ENCODE peak calls at places on chromosomes 3 and 15, in four cellular contexts. G, H, S and V are unnamed samples.

GRCh38 chr3:61009025-61009424 is 242.2 kb downstream of the FHIT start:
- DNase-seq in G (no peak), S (no peak), H (no peak), V (no peak)

GRCh38 chr3:85567074-85567676 is 608.4 kb downstream of the CADM2 start:
- DNase-seq in S (peak), G (peak), H (peak), V (peak)

GRCh38 chr3:98021821-98022220 is 13.3 kb downstream of the GABRR3 start:
- DNase-seq in G (no peak), S (no peak), H (no peak), V (no peak)

GRCh38 chr3:132134611-132135010 is 99.8 kb upstream of the CPNE4 start:
- DNase-seq in S (no peak), G (no peak), H (no peak), V (no peak)

GRCh38 chr3:196778755-196779154 is 39.1 kb downstream of the PAK2 start:
- DNase-seq in G (no peak), H (no peak), S (no peak), V (no peak)

GRCh38 chr3:107082527-107082926 is 294.7 kb upstream of the CCDC54 start:
- DNase-seq in G (no peak), H (no peak), S (no peak), V (no peak)

GRCh38 chr3:32147935-32148334 is 41.5 kb downstream of the GPD1L start:
- DNase-seq in H (no peak), S (no peak), G (no peak), V (no peak)

GRCh38 chr15:48833526-48833925 is 22.7 kb upstream of the CEP152 start:
- DNase-seq in S (no peak), G (no peak), H (no peak), V (no peak)

GRCh38 chr3:86895202-86895601 is 95.7 kb downstream of the VGLL3 start:
- DNase-seq in G (no peak), S (no peak), H (no peak), V (no peak)

GRCh38 chr3:40780341-40780800 is 255.6 kb downstream of the ZNF621 start:
- DNase-seq in G (peak), H (no peak), S (peak), V (no peak)

GRCh38 chr3:127028766-127029520 is 46.0 kb downstream of the PLXNA1 start:
- DNase-seq in S (no peak), H (no peak), G (no peak), V (no peak)

GRCh38 chr15:83365370-83365938 is 81.0 kb upstream of the BNC1 start:
- DNase-seq in S (no peak), G (no peak), H (peak), V (peak)

DNA sequence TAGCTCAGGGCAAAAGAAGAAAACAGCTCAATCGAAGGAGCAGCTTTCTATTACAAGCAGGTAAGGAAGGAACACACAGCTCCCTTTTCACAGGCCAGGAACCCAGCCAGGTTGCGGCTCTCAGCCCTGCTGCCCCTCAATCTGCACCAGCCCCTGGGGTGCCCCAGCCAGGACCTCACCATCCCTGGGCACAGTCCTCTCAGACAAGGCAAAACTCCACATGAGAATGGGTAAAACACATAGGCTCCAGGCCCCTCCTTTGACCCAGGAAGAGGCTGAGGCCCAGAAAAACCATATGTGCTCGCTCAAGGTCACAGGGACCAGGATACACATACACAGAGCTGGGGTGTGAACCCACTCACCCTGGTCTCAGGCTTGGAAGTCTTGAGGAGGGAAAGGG is 178.7 kb upstream of the TLE3 start:
- DNase-seq in G (no peak), S (no peak), H (no peak), V (no peak)
- TF ChIP-seq FOXJ3 in G (no peak), S (no peak), H (no peak), V (no peak)

GRCh38 chr3:147418352-147418751 is 9.2 kb downstream of the ZIC1 start:
- DNase-seq in H (no peak), S (no peak), G (no peak), V (no peak)
- TF ChIP-seq CTCF in H (no peak), S (no peak), G (no peak), V (no peak)

GRCh38 chr15:89399070-89399389 is 64.4 kb upstream of the POLG start:
- DNase-seq in H (no peak), G (no peak), S (no peak), V (no peak)
- TF ChIP-seq MAX in H (no peak), G (no peak), S (no peak), V (no peak)

GRCh38 chr3:22887664-22888291 is 315.3 kb upstream of the UBE2E2 start:
- DNase-seq in S (peak), G (no peak), H (peak), V (no peak)
- TF ChIP-seq FOXJ3 in S (no peak), G (no peak), H (no peak), V (no peak)

GRCh38 chr15:53310709-53311108 is 448.8 kb downstream of the WDR72 start:
- DNase-seq in G (no peak), H (no peak), S (no peak), V (no peak)
- TF ChIP-seq CTCF in G (no peak), H (no peak), S (no peak), V (no peak)

DNA sequence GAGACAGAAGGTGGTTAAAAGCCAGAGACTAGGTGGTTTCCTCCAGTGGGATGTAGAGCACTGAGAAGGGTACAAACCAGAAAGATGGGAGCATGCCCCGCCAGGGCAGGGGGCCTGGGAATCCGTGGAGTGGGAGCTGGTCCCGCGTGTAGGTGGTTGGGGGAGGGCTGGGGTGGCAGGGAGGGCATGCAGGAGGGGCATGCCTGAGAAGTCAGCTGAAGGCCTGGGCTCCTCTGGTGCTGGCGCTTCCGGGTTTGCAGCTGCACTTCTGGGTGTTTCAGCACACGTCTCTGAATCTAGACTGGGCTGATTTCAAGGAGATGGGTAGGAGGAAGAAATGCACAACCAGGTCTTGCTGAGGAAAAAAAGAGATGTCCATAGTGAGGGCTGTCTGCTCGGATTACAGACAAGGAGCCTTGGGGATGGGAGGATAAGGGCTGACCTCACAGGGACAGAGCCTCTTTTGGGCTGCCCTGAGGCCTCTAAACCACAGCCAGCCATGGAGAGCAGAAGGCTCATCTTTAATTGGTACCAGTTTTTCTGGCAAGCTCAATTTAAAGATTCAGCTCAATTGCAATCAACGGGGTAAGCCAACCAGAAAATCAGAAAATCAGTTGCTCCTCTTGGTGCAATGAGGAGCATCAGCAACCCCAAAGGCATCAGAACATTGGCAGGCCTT is 151.9 kb downstream of the FAM43A start:
- DNase-seq in S (no peak), H (no peak), G (no peak), V (no peak)
- TF ChIP-seq MAX in S (no peak), H (no peak), G (no peak), V (no peak)

DNA sequence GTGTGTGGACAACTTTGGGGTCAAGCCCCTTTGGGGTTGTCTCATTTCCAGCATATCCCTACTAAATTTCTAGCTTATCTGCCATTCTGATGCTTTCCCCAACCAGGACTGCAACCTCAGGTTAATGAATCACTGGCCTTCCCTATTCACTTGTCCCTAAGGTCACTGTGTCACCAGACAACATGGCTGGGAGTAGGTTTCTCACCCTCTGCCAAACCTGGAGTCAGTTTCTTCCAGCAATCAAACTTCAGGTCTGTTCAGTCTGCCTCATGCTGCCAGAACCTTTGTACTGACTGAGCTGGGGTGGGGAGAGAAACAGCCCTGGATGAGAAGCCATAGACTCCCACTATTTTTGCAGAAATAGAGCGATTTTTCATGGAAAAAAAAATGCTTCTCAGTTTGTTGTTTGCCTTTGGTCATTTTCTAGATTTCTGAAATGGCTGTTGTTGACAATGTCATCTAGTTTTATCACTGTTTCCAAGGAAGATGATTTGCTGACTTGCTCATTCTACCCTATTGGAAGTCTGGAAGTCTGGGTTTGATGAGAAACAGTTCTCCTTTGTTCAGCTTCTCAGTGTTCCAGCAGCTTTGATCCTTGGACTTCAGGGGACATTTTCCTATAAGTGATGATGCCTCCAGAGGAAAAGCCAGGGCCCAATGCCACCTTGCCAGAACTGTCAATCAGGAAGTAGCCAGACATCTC is 74.8 kb upstream of the IL12A start:
- DNase-seq in H (no peak), S (no peak), G (no peak), V (no peak)
- TF ChIP-seq FOXJ3 in H (no peak), S (no peak), G (no peak), V (no peak)